ENCODE peak calls at places on chromosomes 13 and 19, in seven cellular contexts. D, Z, O, G, M, T and P are unnamed samples.

GRCh38 chr13:73816702-73817101 is 317.5 kb downstream of the KLF12 start:
- DNase-seq in D (no peak), Z (no peak), O (no peak), G (no peak), M (no peak), T (no peak), P (no peak)

GRCh38 chr19:28882818-28883217 is 330.1 kb downstream of the UQCRFS1 start:
- DNase-seq in D (no peak), Z (peak; percentile 5), O (no peak), G (peak; percentile 36), M (no peak), T (no peak), P (no peak)

GRCh38 chr13:48184260-48184659 is 48.7 kb upstream of the ITM2B start:
- DNase-seq in D (no peak), Z (no peak), O (no peak), G (no peak), M (no peak), T (no peak), P (no peak)

GRCh38 chr13:85816413-85816812 is 17.2 kb upstream of the SLITRK6 start:
- DNase-seq in D (no peak), Z (no peak), O (no peak), G (no peak), M (no peak), T (no peak), P (no peak)

GRCh38 chr19:6423499-6424189 is 967 bp downstream of the KHSRP start:
- DNase-seq in D (peak; percentile 40), Z (peak; percentile 63), O (peak; percentile 65), G (peak; percentile 93), M (peak; percentile 69), T (no peak), P (peak; percentile 37)

GRCh38 chr13:20882206-20882605 is 20.3 kb downstream of the XPO4 start:
- DNase-seq in D (peak; percentile 14), Z (peak; percentile 14), O (no peak), G (peak; percentile 60), M (no peak), T (no peak), P (no peak)

GRCh38 chr19:1748115-1748702 is 5.1 kb upstream of the ONECUT3 start:
- DNase-seq in D (no peak), Z (no peak), O (no peak), G (no peak), M (no peak), T (no peak), P (no peak)

GRCh38 chr19:1608414-1609391 is 3.4 kb upstream of the UQCR11 start:
- DNase-seq in D (no peak), Z (no peak), O (peak; percentile 32), G (no peak), M (no peak), T (no peak), P (no peak)

GRCh38 chr19:14434543-14435319 is 1.6 kb downstream of the PKN1 start:
- DNase-seq in D (peak; percentile 86), Z (peak; percentile 83), O (peak; percentile 79), G (peak; percentile 48), M (peak; percentile 88), T (no peak), P (peak; percentile 77)

GRCh38 chr19:46571495-46571894 is 29.6 kb upstream of the CALM3 start:
- DNase-seq in D (peak; percentile 11), Z (peak; percentile 31), O (peak; percentile 63), G (peak; percentile 86), M (no peak), T (no peak), P (no peak)

GRCh38 chr13:46267166-46267565 is 55.4 kb downstream of the LRRC63 start:
- DNase-seq in D (no peak), Z (no peak), O (no peak), G (no peak), M (no peak), T (no peak), P (no peak)

GRCh38 chr19:16161848-16162247 is 11.5 kb downstream of the CIB3 start:
- DNase-seq in D (peak; percentile 45), Z (peak; percentile 45), O (no peak), G (no peak), M (no peak), T (no peak), P (peak; percentile 63)

GRCh38 chr13:21812192-21812626 is 141.3 kb downstream of the FGF9 start:
- DNase-seq in D (no peak), Z (no peak), O (no peak), G (peak; percentile 24), M (no peak), T (no peak), P (no peak)

GRCh38 chr19:7831452-7831851 is 1.4 kb downstream of the EVI5L start:
- DNase-seq in D (peak; percentile 48), Z (peak; percentile 70), O (no peak), G (peak; percentile 75), M (no peak), T (peak; percentile 40), P (peak; percentile 46)

GRCh38 chr13:51632643-51633357 is 48.5 kb downstream of the WDFY2 start:
- DNase-seq in D (no peak), Z (no peak), O (no peak), G (peak; percentile 74), M (no peak), T (peak; percentile 85), P (no peak)

GRCh38 chr19:55069859-55070225 is 5.8 kb upstream of the EPS8L1 start:
- DNase-seq in D (no peak), Z (no peak), O (no peak), G (no peak), M (no peak), T (no peak), P (no peak)

GRCh38 chr19:55066107-55066709 is 3.3 kb upstream of the RDH13 start:
- DNase-seq in D (no peak), Z (no peak), O (no peak), G (no peak), M (no peak), T (no peak), P (no peak)

GRCh38 chr19:8145969-8146368 is 3.4 kb downstream of the FBN3 start:
- DNase-seq in D (no peak), Z (no peak), O (no peak), G (peak; percentile 73), M (no peak), T (no peak), P (no peak)

GRCh38 chr13:29499766-29500165 is 95.7 kb downstream of the SLC7A1 start:
- DNase-seq in D (no peak), Z (no peak), O (peak; percentile 89), G (no peak), M (no peak), T (no peak), P (no peak)

GRCh38 chr13:107254392-107254791 is 686.5 kb upstream of the ARGLU1 start:
- DNase-seq in D (no peak), Z (no peak), O (no peak), G (no peak), M (no peak), T (no peak), P (no peak)

GRCh38 chr13:112345826-112346172 is 30.4 kb upstream of the SPACA7 start:
- DNase-seq in D (no peak), Z (no peak), O (no peak), G (no peak), M (no peak), T (no peak), P (no peak)

GRCh38 chr19:47779524-47780214 is 1.2 kb downstream of the SELENOW start:
- DNase-seq in D (peak; percentile 27), Z (peak; percentile 22), O (no peak), G (peak; percentile 66), M (peak; percentile 84), T (peak; percentile 19), P (no peak)

GRCh38 chr19:17294051-17294891 is 9.0 kb downstream of the ABHD8 start:
- DNase-seq in D (no peak), Z (no peak), O (peak; percentile 90), G (peak; percentile 94), M (no peak), T (no peak), P (no peak)

GRCh38 chr13:110826101-110826500 is 88.8 kb downstream of the ANKRD10 start:
- DNase-seq in D (no peak), Z (no peak), O (no peak), G (no peak), M (no peak), T (no peak), P (no peak)

GRCh38 chr19:7860902-7861618 is 13.1 kb downstream of the PRR36 start:
- DNase-seq in D (no peak), Z (no peak), O (no peak), G (no peak), M (no peak), T (no peak), P (no peak)